ENCODE peak calls at places on chromosomes 4 and X, in four cellular contexts. T is Karpas-422, N is neuronal stem cell, E is mesenchymal stem cell. W is an unnamed sample.

GRCh38 chr4:128810331-128810870 is 901 bp downstream of the JADE1 start:
- DNase-seq in T (peak), N (no peak), E (peak), W (no peak)

GRCh38 chr4:100870940-100871772 is 353.3 kb upstream of the EMCN start:
- DNase-seq in T (no peak), N (no peak), E (no peak), W (no peak)

GRCh38 chrX:46913710-46914109 is 1.5 kb downstream of the JADE3 start:
- DNase-seq in T (no peak), N (peak), E (peak), W (peak)

GRCh38 chrX:551306-551705 is 79.3 kb upstream of the SHOX start:
- DNase-seq in T (no peak), N (no peak), E (no peak), W (no peak)

GRCh38 chr4:54016504-54016903 is 47.9 kb downstream of the CHIC2 start:
- DNase-seq in T (peak), N (no peak), E (no peak), W (no peak)

GRCh38 chr4:125085-125820 is 952 bp downstream of the ZNF718 start:
- DNase-seq in T (no peak), N (peak), E (peak), W (peak)

GRCh38 chrX:24231169-24231568 is 81.6 kb downstream of the ZFX start:
- DNase-seq in T (no peak), N (no peak), E (peak), W (no peak)

GRCh38 chr4:157303471-157303960 is 83.0 kb downstream of the GRIA2 start:
- DNase-seq in T (no peak), N (no peak), E (no peak), W (no peak)

GRCh38 chr4:6991771-6992557 is 51.2 kb upstream of the TADA2B start:
- DNase-seq in T (no peak), N (no peak), E (peak), W (no peak)

GRCh38 chrX:14676431-14676830 is 147.1 kb downstream of the GLRA2 start:
- DNase-seq in T (no peak), N (no peak), E (peak), W (no peak)

GRCh38 chrX:85115252-85115651 is 111.6 kb downstream of the APOOL start:
- DNase-seq in T (no peak), N (no peak), E (no peak), W (no peak)

GRCh38 chr4:172344266-172344772 is 531.1 kb downstream of the GALNTL6 start:
- DNase-seq in T (no peak), N (no peak), E (no peak), W (no peak)

GRCh38 chr4:165780735-165781134 is 92.3 kb upstream of the TLL1 start:
- DNase-seq in T (no peak), N (no peak), E (no peak), W (no peak)

GRCh38 chr4:147825451-147826287 is 93.8 kb downstream of the ARHGAP10 start:
- DNase-seq in T (no peak), N (no peak), E (no peak), W (no peak)

GRCh38 chrX:153966841-153967535 is 4.6 kb downstream of the HCFC1 start:
- DNase-seq in T (no peak), N (no peak), E (no peak), W (no peak)

GRCh38 chr4:85431881-85432280 is 43.1 kb upstream of the ARHGAP24 start:
- DNase-seq in T (no peak), N (no peak), E (no peak), W (no peak)

GRCh38 chr4:24248674-24249644 is 335.4 kb downstream of the DHX15 start:
- DNase-seq in T (no peak), N (no peak), E (no peak), W (peak)

GRCh38 chr4:149102765-149103164 is 660.6 kb upstream of the NR3C2 start:
- DNase-seq in T (no peak), N (no peak), E (no peak), W (no peak)

GRCh38 chrX:24646745-24647182 is 383 bp downstream of the PCYT1B start:
- DNase-seq in T (no peak), N (peak), E (peak), W (no peak)

GRCh38 chrX:38860106-38861013 is 59.1 kb downstream of the MID1IP1 start:
- DNase-seq in T (no peak), N (no peak), E (no peak), W (no peak)

GRCh38 chr4:64158648-64159326 is 250.5 kb downstream of the TECRL start:
- DNase-seq in T (peak), N (peak), E (peak), W (peak)

GRCh38 chrX:10769696-10770619 is 149.6 kb upstream of the MID1 start:
- DNase-seq in T (no peak), N (peak), E (peak), W (no peak)

GRCh38 chr4:128228021-128228571 is 59.5 kb downstream of the PGRMC2 start:
- DNase-seq in T (no peak), N (no peak), E (no peak), W (no peak)

DNA sequence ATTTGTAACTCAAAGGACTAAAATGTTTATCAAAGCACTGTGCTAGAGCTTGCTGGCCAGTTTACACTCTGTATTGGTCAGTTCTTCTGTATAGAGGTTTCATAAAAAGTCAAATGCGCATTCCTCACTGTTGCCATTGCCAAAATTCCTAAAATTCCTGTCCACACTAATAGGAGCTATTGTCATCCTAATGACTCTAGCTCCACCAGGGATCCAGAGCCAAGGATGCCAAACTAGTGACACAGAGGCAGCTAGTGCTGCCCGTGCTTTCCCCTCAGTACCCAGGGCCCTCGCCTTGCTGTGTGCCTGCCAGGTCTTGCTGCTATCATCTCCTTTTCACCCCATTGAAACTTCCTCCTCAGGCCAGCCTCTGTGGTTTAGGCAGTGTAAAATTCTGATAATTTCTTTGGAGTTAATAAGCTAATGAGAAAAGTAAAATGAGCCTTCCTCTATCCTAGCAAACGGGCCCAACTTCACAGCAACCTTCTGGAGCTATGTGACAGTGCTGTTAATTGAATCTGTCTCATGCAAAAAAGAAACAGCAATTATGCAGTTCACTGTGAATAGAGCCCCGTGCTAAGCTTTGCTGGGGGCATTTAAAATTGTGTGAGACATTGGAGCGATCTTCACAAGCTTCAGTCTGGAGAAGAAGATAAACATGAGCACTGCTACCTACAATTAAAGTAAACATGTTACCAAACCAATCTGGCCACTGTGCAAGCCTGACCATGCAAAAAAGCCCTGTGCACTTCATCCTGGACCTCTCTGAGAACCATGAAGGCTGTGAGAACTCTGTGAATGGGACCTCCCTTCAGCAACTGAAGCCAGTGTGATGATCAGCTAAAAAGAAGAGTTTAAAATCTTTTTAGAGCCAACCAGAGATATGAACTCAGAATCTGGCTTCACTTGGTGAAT is 43.1 kb upstream of the FGF2 start:
- DNase-seq in T (no peak), N (peak), E (peak), W (peak)
- H3K9ac ChIP-seq in T (no peak), N (no peak), E (peak), W (no peak)

GRCh38 chrX:72392042-72392441 is 86.3 kb upstream of the CITED1 start:
- DNase-seq in T (no peak), N (no peak), E (no peak), W (no peak)
- H3K4me3 ChIP-seq in T (no peak), N (no peak), E (no peak), W (no peak)

DNA sequence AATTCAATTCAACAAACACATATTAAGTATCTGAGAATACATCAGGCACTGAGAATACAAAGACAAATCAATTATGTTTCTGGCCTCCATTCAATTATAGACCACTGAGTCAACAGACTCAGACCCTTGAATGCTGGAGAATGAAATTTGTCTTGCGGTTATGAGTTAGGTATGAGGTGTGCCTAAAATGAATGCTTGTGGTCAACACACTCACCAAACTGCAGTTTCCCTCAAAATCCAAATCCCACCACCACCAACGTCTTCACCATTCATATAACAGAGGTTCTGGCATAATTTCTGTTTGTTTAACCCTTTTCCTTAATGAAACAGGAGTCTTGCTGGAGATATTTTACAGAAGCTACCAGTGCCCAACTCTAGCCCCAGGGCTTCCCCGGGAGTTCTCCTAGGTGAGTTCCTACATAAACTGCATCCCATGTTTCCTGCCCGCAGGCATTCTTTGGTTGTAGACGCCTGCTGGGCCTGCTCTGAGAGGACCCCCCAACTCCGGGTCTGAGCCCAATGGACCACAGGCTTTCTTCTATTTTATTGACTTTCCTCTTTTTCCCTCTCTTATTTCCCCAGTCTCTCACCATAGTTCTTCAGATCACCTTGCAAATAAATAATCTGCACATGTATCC is 119.2 kb downstream of the DDX53 start:
- DNase-seq in T (no peak), N (no peak), E (no peak), W (no peak)
- H3K9ac ChIP-seq in T (no peak), N (no peak), E (no peak), W (no peak)

GRCh38 chr4:33882246-33882990 is 2361.9 kb downstream of the ARAP2 start:
- DNase-seq in T (no peak), N (no peak), E (peak), W (no peak)

GRCh38 chr4:33881176-33881575 is 2363.1 kb downstream of the ARAP2 start:
- DNase-seq in T (no peak), N (no peak), E (no peak), W (no peak)

GRCh38 chr4:33883111-33883510 is 2361.2 kb downstream of the ARAP2 start:
- DNase-seq in T (no peak), N (no peak), E (no peak), W (no peak)

GRCh38 chr4:33890841-33891240 is 2353.5 kb downstream of the ARAP2 start:
- DNase-seq in T (no peak), N (no peak), E (no peak), W (no peak)

DNA sequence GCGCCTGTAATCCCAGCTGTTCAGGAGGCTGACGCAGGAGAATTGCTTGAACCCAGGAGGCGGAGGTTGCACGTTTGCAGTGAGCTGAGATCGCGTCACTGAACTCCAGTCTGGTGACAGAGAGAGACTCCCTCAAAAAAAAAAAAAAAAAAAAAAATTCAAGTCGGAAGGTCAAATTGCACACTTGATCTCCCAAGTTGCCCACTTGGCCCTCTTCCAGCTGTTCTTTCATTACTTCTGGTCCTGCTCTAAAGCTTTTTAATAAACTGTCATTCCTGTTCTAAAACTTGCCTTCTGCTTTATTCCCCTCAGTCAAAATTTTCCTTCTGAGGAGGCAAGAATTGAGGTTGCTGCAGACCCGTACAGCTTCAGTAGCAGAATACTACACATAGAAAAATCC is 2358.0 kb downstream of the ARAP2 start:
- DNase-seq in T (no peak), N (no peak), E (no peak), W (no peak)
- H3K4me3 ChIP-seq in T (no peak), N (no peak), E (no peak), W (no peak)

GRCh38 chrX:105821471-105822081 is 763 bp upstream of the NRK start:
- DNase-seq in T (no peak), N (no peak), E (peak), W (peak)
- H3K9ac ChIP-seq in T (no peak), N (no peak), E (no peak), W (no peak)

DNA sequence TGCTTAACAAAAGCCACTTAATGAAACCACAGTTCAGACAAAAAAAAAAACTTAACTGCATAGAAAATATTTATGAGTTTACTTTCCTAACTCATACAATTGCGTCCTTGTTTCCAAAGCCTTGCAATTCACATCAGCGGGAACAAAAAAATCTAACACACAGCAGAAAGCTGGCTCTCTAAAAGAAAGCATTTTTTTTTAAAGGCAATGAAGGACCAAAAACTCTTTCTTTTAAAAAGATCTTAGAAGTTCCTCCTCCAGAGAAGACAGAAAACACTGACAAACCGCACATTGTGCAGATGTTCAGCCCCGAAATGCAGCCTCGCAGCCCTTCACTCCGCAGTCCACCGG is 825 bp downstream of the FAT1 start:
- DNase-seq in T (no peak), N (no peak), E (no peak), W (no peak)
- H3K4me3 ChIP-seq in T (no peak), N (peak), E (peak), W (peak)

DNA sequence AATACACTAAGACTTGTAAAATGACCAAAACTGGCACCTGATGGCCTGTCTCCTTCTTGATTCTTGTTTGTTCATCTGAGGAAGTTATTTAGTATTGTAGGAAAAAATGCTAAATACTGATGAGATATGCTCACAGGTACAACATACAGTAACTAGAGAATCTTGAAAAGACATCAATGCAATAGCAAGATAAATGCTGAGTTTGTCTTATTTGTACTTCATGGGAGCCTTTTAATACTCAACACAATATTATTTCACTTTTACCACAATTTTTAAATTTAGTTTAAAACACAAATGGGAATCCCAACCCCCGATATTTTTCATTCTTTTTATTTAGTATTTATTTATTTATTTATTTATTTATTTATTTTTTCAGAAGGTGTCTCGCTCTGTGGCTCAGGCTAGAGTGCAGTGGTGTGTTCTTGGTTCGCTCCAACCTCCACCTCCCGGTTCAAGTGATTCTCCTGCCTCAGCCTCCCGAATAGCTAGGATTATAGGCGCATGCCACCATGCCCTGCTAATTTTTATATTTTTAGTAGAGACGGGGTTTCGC is 12.1 kb downstream of the HHIP start:
- DNase-seq in T (no peak), N (no peak), E (no peak), W (no peak)
- H3K9ac ChIP-seq in T (no peak), N (no peak), E (no peak), W (no peak)

DNA sequence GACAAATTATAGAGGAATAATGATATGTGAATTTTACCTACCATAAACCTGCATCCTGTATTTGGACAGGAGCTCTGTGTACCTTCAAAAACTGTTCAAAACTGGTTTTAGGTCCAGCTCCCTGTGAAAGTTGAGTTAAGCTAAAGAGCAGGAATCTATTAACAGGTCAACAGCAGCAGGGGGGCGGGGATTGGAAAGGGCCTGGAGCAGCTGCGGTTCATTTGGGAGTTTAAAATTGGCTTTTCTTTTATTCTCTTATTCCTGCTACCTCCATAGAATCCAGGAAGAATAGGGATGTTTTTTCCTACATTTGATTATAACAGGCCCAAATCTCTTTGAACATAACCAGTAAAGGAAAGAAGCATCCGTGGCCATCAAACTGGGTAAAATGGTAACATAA is 23.8 kb downstream of the SHROOM3 start:
- DNase-seq in T (no peak), N (peak), E (peak), W (peak)
- H3K4me3 ChIP-seq in T (no peak), N (peak), E (no peak), W (no peak)

DNA sequence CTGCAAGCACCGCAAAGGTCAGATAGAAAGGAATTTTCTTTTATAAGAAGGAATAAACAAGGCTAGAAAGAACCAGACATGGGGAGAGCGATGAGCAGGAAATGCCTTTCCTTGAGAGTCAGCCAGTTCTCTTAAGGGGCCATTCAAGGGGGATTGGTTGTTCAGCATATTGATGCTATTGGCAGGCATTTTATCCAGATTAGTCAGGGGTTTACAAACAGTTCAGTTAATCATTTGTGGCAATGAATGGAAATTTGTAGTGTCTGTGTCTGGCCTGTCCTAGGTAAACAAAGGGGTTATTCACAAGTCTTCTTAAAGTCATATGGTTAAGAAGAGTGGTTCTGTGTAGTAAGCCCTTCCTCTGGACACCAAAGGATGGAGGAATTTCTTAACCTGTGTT is 184.7 kb upstream of the FRMPD4 start:
- DNase-seq in T (no peak), N (peak), E (peak), W (no peak)
- H3K9ac ChIP-seq in T (no peak), N (no peak), E (no peak), W (no peak)

GRCh38 chrX:72307646-72308051 is 1.9 kb upstream of the CITED1 start:
- DNase-seq in T (no peak), N (no peak), E (no peak), W (no peak)
- H3K4me3 ChIP-seq in T (no peak), N (peak), E (peak), W (no peak)

W was measured in endodermal cell.